ENCODE peak calls at places on chromosomes 3 and 15, in seven cellular contexts. V, I, B, K, N, A and T are unnamed samples.

GRCh38 chr3:53938645-53939044 is 47.0 kb upstream of the SELENOK start:
- DNase-seq in N (peak), V (peak), I (peak), K (peak), A (peak), B (no peak), T (peak)

GRCh38 chr3:195809291-195809785 is 2.4 kb downstream of the MUC4 start:
- DNase-seq in A (no peak), N (no peak), K (no peak), I (no peak), B (peak), V (no peak), T (no peak)

GRCh38 chr15:69290346-69291164 is 8.2 kb upstream of the PAQR5 start:
- DNase-seq in V (no peak), A (no peak), N (no peak), B (no peak), I (no peak), K (no peak), T (no peak)

GRCh38 chr15:99185731-99186130 is 63.6 kb downstream of the TTC23 start:
- DNase-seq in A (no peak), B (no peak), V (no peak), K (no peak), N (no peak), I (no peak), T (no peak)

GRCh38 chr3:79930196-79930595 is 162.4 kb upstream of the ROBO1 start:
- DNase-seq in I (no peak), K (no peak), N (no peak), B (peak), A (no peak), V (no peak), T (no peak)

GRCh38 chr3:165181556-165181955 is 14.6 kb downstream of the SLITRK3 start:
- DNase-seq in K (no peak), B (no peak), I (no peak), N (no peak), V (no peak), A (no peak), T (no peak)

GRCh38 chr3:68306571-68306970 is 625.8 kb downstream of the TAFA4 start:
- DNase-seq in K (no peak), N (peak), A (no peak), V (no peak), B (no peak), I (peak), T (no peak)

GRCh38 chr15:40702077-40702476 is 7.1 kb downstream of the RAD51 start:
- DNase-seq in K (no peak), N (no peak), A (no peak), B (no peak), I (peak), V (peak), T (peak)

GRCh38 chr15:78956937-78957336 is 12.1 kb upstream of the CTSH start:
- DNase-seq in K (no peak), N (no peak), B (no peak), A (no peak), I (no peak), V (no peak), T (no peak)

GRCh38 chr3:81249540-81250029 is 511.9 kb downstream of the GBE1 start:
- DNase-seq in A (no peak), N (no peak), B (no peak), K (no peak), V (peak), I (no peak), T (no peak)

GRCh38 chr3:66393486-66394260 is 107.1 kb downstream of the LRIG1 start:
- DNase-seq in B (peak), N (no peak), A (peak), K (no peak), I (no peak), V (peak), T (peak)

GRCh38 chr3:195708066-195708465 is 12.7 kb upstream of the MUC20 start:
- DNase-seq in A (no peak), K (no peak), B (no peak), I (no peak), V (no peak), N (no peak), T (no peak)

GRCh38 chr3:142724682-142725351 is 983 bp downstream of the TRPC1 start:
- DNase-seq in N (peak), I (no peak), K (peak), A (no peak), V (peak), B (peak), T (no peak)

GRCh38 chr15:85583404-85584390 is 203.3 kb downstream of the AKAP13 start:
- DNase-seq in A (peak), I (no peak), K (peak), N (no peak), B (no peak), V (peak), T (no peak)

GRCh38 chr3:55203006-55203405 is 275.1 kb upstream of the LRTM1 start:
- DNase-seq in B (no peak), A (no peak), I (no peak), N (no peak), K (no peak), V (peak), T (no peak)

GRCh38 chr3:11582123-11582968 is 61.4 kb downstream of the VGLL4 start:
- DNase-seq in I (no peak), N (no peak), B (no peak), A (no peak), K (peak), V (peak), T (no peak)

GRCh38 chr3:142857056-142857455 is 31.8 kb downstream of the PCOLCE2 start:
- DNase-seq in I (no peak), B (no peak), V (no peak), A (no peak), K (peak), N (no peak), T (no peak)

GRCh38 chr3:197298858-197299854 is 744 bp upstream of the DLG1 start:
- DNase-seq in B (peak), A (no peak), V (peak), K (peak), I (no peak), N (peak), T (no peak)

GRCh38 chr3:169769287-169770181 is at the start of gene ACTRT3:
- DNase-seq in A (peak), V (peak), K (peak), N (peak), B (peak), I (no peak), T (peak)

GRCh38 chr3:134291300-134292254 is 40.9 kb upstream of the RYK start:
- DNase-seq in V (peak), N (no peak), B (no peak), I (no peak), A (no peak), K (peak), T (no peak)

GRCh38 chr3:143002083-143002712 is 828 bp downstream of the U2SURP start:
- DNase-seq in A (no peak), N (no peak), I (peak), K (peak), B (no peak), V (peak), T (peak)

GRCh38 chr3:27721717-27722564 is at the start of gene EOMES:
- DNase-seq in V (no peak), B (peak), K (peak), I (no peak), N (no peak), A (peak), T (peak)

GRCh38 chr3:132843851-132844565 is 121.8 kb upstream of the NPHP3 start:
- DNase-seq in I (no peak), A (no peak), B (no peak), K (no peak), N (no peak), V (peak), T (no peak)

GRCh38 chr3:133935843-133936825 is 40.5 kb upstream of the RAB6B start:
- DNase-seq in A (no peak), K (no peak), N (no peak), I (no peak), V (no peak), B (no peak), T (no peak)

GRCh38 chr15:70545526-70545925 is 217.8 kb downstream of the UACA start:
- DNase-seq in I (no peak), V (no peak), A (no peak), K (no peak), N (no peak), B (no peak), T (no peak)

GRCh38 chr3:12706504-12707253 is 42.8 kb upstream of the RAF1 start:
- DNase-seq in B (no peak), I (peak), A (peak), K (peak), N (peak), V (peak), T (peak)

GRCh38 chr3:120093923-120094775 is at the start of gene GSK3B:
- DNase-seq in N (peak), I (peak), K (peak), B (peak), A (peak), V (no peak), T (peak)

GRCh38 chr3:121748638-121749275 is 784 bp downstream of the GOLGB1 start:
- DNase-seq in N (no peak), I (peak), A (no peak), K (peak), V (peak), B (no peak), T (peak)

GRCh38 chr15:63481105-63481810 is 23.1 kb upstream of the USP3 start:
- DNase-seq in A (no peak), K (peak), N (no peak), I (no peak), V (peak), B (no peak), T (no peak)

GRCh38 chr3:159928692-159929091 is 59.9 kb upstream of the IL12A start:
- DNase-seq in N (no peak), I (no peak), V (peak), K (peak), B (no peak), A (no peak), T (no peak)

GRCh38 chr15:57694264-57694663 is 12.2 kb upstream of the POLR2M start:
- DNase-seq in A (no peak), N (no peak), K (no peak), I (no peak), V (peak), B (no peak), T (no peak)

GRCh38 chr15:57861805-57862586 is 155.5 kb downstream of the POLR2M start:
- DNase-seq in K (peak), V (peak), I (peak), N (no peak), B (no peak), A (no peak), T (no peak)

GRCh38 chr3:13617097-13617738 is 68.3 kb downstream of the FBLN2 start:
- DNase-seq in N (no peak), V (no peak), A (no peak), B (no peak), I (no peak), K (no peak), T (no peak)

GRCh38 chr3:38960953-38961622 is 90.7 kb downstream of the SCN11A start:
- DNase-seq in K (peak), B (no peak), A (no peak), N (peak), I (peak), V (peak), T (peak)

GRCh38 chr3:32434206-32434605 is 42.6 kb downstream of the CMTM7 start:
- DNase-seq in A (no peak), N (no peak), I (no peak), V (no peak), B (no peak), K (no peak), T (no peak)

GRCh38 chr3:14918356-14918860 is 29.0 kb upstream of the NR2C2 start:
- DNase-seq in I (no peak), N (no peak), B (no peak), K (peak), V (no peak), A (no peak), T (no peak)